ENCODE peak calls at places on chromosomes 3 and 15, in six cellular contexts. One of them, this sample, is unnamed.

GRCh38 chr3:185959609-185960517 is 22.0 kb upstream of the TRA2B start:
- DNase-seq in PC-3: peak; percentile 75
- DNase-seq in fibroblast of pulmonary artery: peak; percentile 81
- DNase-seq in GM13976: no peak
- DNase-seq in heart right ventricle: no peak
- DNase-seq in colonic mucosa: peak; percentile 61
- DNase-seq in this sample: no peak

GRCh38 chr3:74057169-74057568 is 432.4 kb upstream of the PDZRN3 start:
- DNase-seq in PC-3: no peak
- DNase-seq in fibroblast of pulmonary artery: no peak
- DNase-seq in GM13976: no peak
- DNase-seq in heart right ventricle: no peak
- DNase-seq in colonic mucosa: no peak
- DNase-seq in this sample: no peak

GRCh38 chr3:52143616-52144015 is 10.6 kb downstream of the POC1A start:
- DNase-seq in PC-3: no peak
- DNase-seq in fibroblast of pulmonary artery: no peak
- DNase-seq in GM13976: no peak
- DNase-seq in heart right ventricle: no peak
- DNase-seq in colonic mucosa: no peak
- DNase-seq in this sample: no peak

GRCh38 chr3:139764069-139764905 is 86.5 kb upstream of the NMNAT3 start:
- DNase-seq in PC-3: no peak
- DNase-seq in fibroblast of pulmonary artery: no peak
- DNase-seq in GM13976: no peak
- DNase-seq in heart right ventricle: peak; percentile 56
- DNase-seq in colonic mucosa: no peak
- DNase-seq in this sample: no peak

GRCh38 chr3:141796436-141797166 is 33.4 kb downstream of the GRK7 start:
- DNase-seq in PC-3: no peak
- DNase-seq in fibroblast of pulmonary artery: no peak
- DNase-seq in GM13976: peak; percentile 79
- DNase-seq in heart right ventricle: no peak
- DNase-seq in colonic mucosa: peak; percentile 30
- DNase-seq in this sample: peak; percentile 20

GRCh38 chr15:59245583-59245982 is 38.9 kb downstream of the LDHAL6B start:
- DNase-seq in PC-3: peak; percentile 4
- DNase-seq in fibroblast of pulmonary artery: no peak
- DNase-seq in GM13976: no peak
- DNase-seq in heart right ventricle: no peak
- DNase-seq in colonic mucosa: no peak
- DNase-seq in this sample: no peak

GRCh38 chr3:13707456-13707855 is 158.5 kb downstream of the FBLN2 start:
- DNase-seq in PC-3: no peak
- DNase-seq in fibroblast of pulmonary artery: no peak
- DNase-seq in GM13976: no peak
- DNase-seq in heart right ventricle: no peak
- DNase-seq in colonic mucosa: no peak
- DNase-seq in this sample: peak; percentile 3

GRCh38 chr3:197465197-197465995 is 90.4 kb downstream of the BDH1 start:
- DNase-seq in PC-3: no peak
- DNase-seq in fibroblast of pulmonary artery: no peak
- DNase-seq in GM13976: no peak
- DNase-seq in heart right ventricle: no peak
- DNase-seq in colonic mucosa: no peak
- DNase-seq in this sample: no peak

GRCh38 chr15:36177590-36178281 is 401.7 kb upstream of the CDIN1 start:
- DNase-seq in PC-3: peak; percentile 90
- DNase-seq in fibroblast of pulmonary artery: no peak
- DNase-seq in GM13976: no peak
- DNase-seq in heart right ventricle: no peak
- DNase-seq in colonic mucosa: no peak
- DNase-seq in this sample: no peak

GRCh38 chr3:67289626-67290025 is 291.5 kb downstream of the KBTBD8 start:
- DNase-seq in PC-3: no peak
- DNase-seq in fibroblast of pulmonary artery: no peak
- DNase-seq in GM13976: no peak
- DNase-seq in heart right ventricle: no peak
- DNase-seq in colonic mucosa: no peak
- DNase-seq in this sample: no peak

GRCh38 chr3:64084640-64085039 is 61.3 kb upstream of the PSMD6 start:
- DNase-seq in PC-3: peak; percentile 84
- DNase-seq in fibroblast of pulmonary artery: peak; percentile 64
- DNase-seq in GM13976: no peak
- DNase-seq in heart right ventricle: no peak
- DNase-seq in colonic mucosa: no peak
- DNase-seq in this sample: no peak

GRCh38 chr15:96126859-96127258 is 203.6 kb upstream of the NR2F2 start:
- DNase-seq in PC-3: no peak
- DNase-seq in fibroblast of pulmonary artery: no peak
- DNase-seq in GM13976: no peak
- DNase-seq in heart right ventricle: no peak
- DNase-seq in colonic mucosa: no peak
- DNase-seq in this sample: no peak

GRCh38 chr3:142656595-142656994 is 60.4 kb downstream of the PLS1 start:
- DNase-seq in PC-3: no peak
- DNase-seq in fibroblast of pulmonary artery: no peak
- DNase-seq in GM13976: no peak
- DNase-seq in heart right ventricle: no peak
- DNase-seq in colonic mucosa: no peak
- DNase-seq in this sample: no peak

GRCh38 chr3:159787794-159788205 is 200.8 kb upstream of the IL12A start:
- DNase-seq in PC-3: peak; percentile 81
- DNase-seq in fibroblast of pulmonary artery: peak; percentile 74
- DNase-seq in GM13976: no peak
- DNase-seq in heart right ventricle: no peak
- DNase-seq in colonic mucosa: peak; percentile 66
- DNase-seq in this sample: no peak

GRCh38 chr15:42275780-42276395 is 2.7 kb upstream of the TMEM87A start:
- DNase-seq in PC-3: no peak
- DNase-seq in fibroblast of pulmonary artery: no peak
- DNase-seq in GM13976: no peak
- DNase-seq in heart right ventricle: no peak
- DNase-seq in colonic mucosa: no peak
- DNase-seq in this sample: no peak

GRCh38 chr3:136135039-136135802 is 60.9 kb downstream of the MSL2 start:
- DNase-seq in PC-3: no peak
- DNase-seq in fibroblast of pulmonary artery: peak; percentile 31
- DNase-seq in GM13976: no peak
- DNase-seq in heart right ventricle: no peak
- DNase-seq in colonic mucosa: no peak
- DNase-seq in this sample: no peak